ENCODE peak calls at places on chromosomes 1 and 21, in five cellular contexts. One of them, this sample, is unnamed.

GRCh38 chr1:27366113-27366410 is 699 bp downstream of the MAP3K6 start:
- DNase-seq in brain microvascular endothelial cell: peak
- DNase-seq in AG10803: peak
- DNase-seq in lung: peak
- DNase-seq in esophagus squamous epithelium: no peak
- DNase-seq in this sample: peak

GRCh38 chr21:46322351-46323226 is 1.1 kb downstream of the C21orf58 start:
- DNase-seq in brain microvascular endothelial cell: peak
- DNase-seq in AG10803: peak
- DNase-seq in lung: peak
- DNase-seq in esophagus squamous epithelium: no peak
- DNase-seq in this sample: peak

GRCh38 chr1:29283804-29284195 is 47.5 kb downstream of the PTPRU start:
- DNase-seq in brain microvascular endothelial cell: no peak
- DNase-seq in AG10803: no peak
- DNase-seq in lung: no peak
- DNase-seq in esophagus squamous epithelium: no peak
- DNase-seq in this sample: no peak

GRCh38 chr1:6948861-6949260 is 163.6 kb downstream of the CAMTA1 start:
- DNase-seq in brain microvascular endothelial cell: no peak
- DNase-seq in AG10803: no peak
- DNase-seq in lung: no peak
- DNase-seq in esophagus squamous epithelium: no peak
- DNase-seq in this sample: peak

GRCh38 chr1:218164930-218165686 is 120.0 kb upstream of the RRP15 start:
- DNase-seq in brain microvascular endothelial cell: no peak
- DNase-seq in AG10803: no peak
- DNase-seq in lung: no peak
- DNase-seq in esophagus squamous epithelium: no peak
- DNase-seq in this sample: no peak

GRCh38 chr1:22826630-22827580 is 116.3 kb downstream of the EPHB2 start:
- DNase-seq in brain microvascular endothelial cell: no peak
- DNase-seq in AG10803: no peak
- DNase-seq in lung: peak
- DNase-seq in esophagus squamous epithelium: no peak
- DNase-seq in this sample: no peak

GRCh38 chr1:1777510-1777909 is 760 bp downstream of the NADK start:
- DNase-seq in brain microvascular endothelial cell: no peak
- DNase-seq in AG10803: peak
- DNase-seq in lung: no peak
- DNase-seq in esophagus squamous epithelium: no peak
- DNase-seq in this sample: no peak

GRCh38 chr1:1067284-1068076 is 6.6 kb downstream of the RNF223 start:
- DNase-seq in brain microvascular endothelial cell: no peak
- DNase-seq in AG10803: no peak
- DNase-seq in lung: peak
- DNase-seq in esophagus squamous epithelium: no peak
- DNase-seq in this sample: no peak

GRCh38 chr1:209767105-209767504 is 11.3 kb downstream of the TRAF3IP3 start:
- DNase-seq in brain microvascular endothelial cell: no peak
- DNase-seq in AG10803: no peak
- DNase-seq in lung: no peak
- DNase-seq in esophagus squamous epithelium: no peak
- DNase-seq in this sample: no peak

GRCh38 chr21:40516336-40516735 is 330.6 kb downstream of the DSCAM start:
- DNase-seq in brain microvascular endothelial cell: no peak
- DNase-seq in AG10803: no peak
- DNase-seq in lung: no peak
- DNase-seq in esophagus squamous epithelium: no peak
- DNase-seq in this sample: no peak

GRCh38 chr1:94936861-94937620 is 10.1 kb upstream of the CNN3 start:
- DNase-seq in brain microvascular endothelial cell: no peak
- DNase-seq in AG10803: peak
- DNase-seq in lung: no peak
- DNase-seq in esophagus squamous epithelium: no peak
- DNase-seq in this sample: no peak

GRCh38 chr1:224707849-224708725 is 92.0 kb downstream of the CNIH3 start:
- DNase-seq in brain microvascular endothelial cell: peak
- DNase-seq in AG10803: peak
- DNase-seq in lung: no peak
- DNase-seq in esophagus squamous epithelium: no peak
- DNase-seq in this sample: peak

GRCh38 chr1:84668185-84668584 is 22.1 kb downstream of the SSX2IP start:
- DNase-seq in brain microvascular endothelial cell: no peak
- DNase-seq in AG10803: peak
- DNase-seq in lung: no peak
- DNase-seq in esophagus squamous epithelium: no peak
- DNase-seq in this sample: no peak

GRCh38 chr1:5480906-5481305 is 511.3 kb downstream of the NPHP4 start:
- DNase-seq in brain microvascular endothelial cell: no peak
- DNase-seq in AG10803: no peak
- DNase-seq in lung: no peak
- DNase-seq in esophagus squamous epithelium: no peak
- DNase-seq in this sample: no peak

GRCh38 chr1:90074555-90075315 is 79.8 kb downstream of the ZNF326 start:
- DNase-seq in brain microvascular endothelial cell: no peak
- DNase-seq in AG10803: peak
- DNase-seq in lung: no peak
- DNase-seq in esophagus squamous epithelium: no peak
- DNase-seq in this sample: no peak

GRCh38 chr1:210747890-210748289 is 386.1 kb downstream of the KCNH1 start:
- DNase-seq in brain microvascular endothelial cell: no peak
- DNase-seq in AG10803: no peak
- DNase-seq in lung: no peak
- DNase-seq in esophagus squamous epithelium: no peak
- DNase-seq in this sample: no peak

GRCh38 chr1:108200627-108201106 is 524 bp upstream of the SLC25A24 start:
- DNase-seq in brain microvascular endothelial cell: peak
- DNase-seq in AG10803: peak
- DNase-seq in lung: peak
- DNase-seq in esophagus squamous epithelium: no peak
- DNase-seq in this sample: peak

GRCh38 chr1:3795453-3796214 is 664 bp downstream of the LRRC47 start:
- DNase-seq in brain microvascular endothelial cell: no peak
- DNase-seq in AG10803: no peak
- DNase-seq in lung: no peak
- DNase-seq in esophagus squamous epithelium: no peak
- DNase-seq in this sample: no peak

GRCh38 chr1:59136541-59137335 is 160.2 kb upstream of the FGGY start:
- DNase-seq in brain microvascular endothelial cell: no peak
- DNase-seq in AG10803: peak
- DNase-seq in lung: no peak
- DNase-seq in esophagus squamous epithelium: no peak
- DNase-seq in this sample: no peak

GRCh38 chr1:231193710-231194340 is 32.0 kb downstream of the TRIM67 start:
- DNase-seq in brain microvascular endothelial cell: no peak
- DNase-seq in AG10803: no peak
- DNase-seq in lung: no peak
- DNase-seq in esophagus squamous epithelium: no peak
- DNase-seq in this sample: no peak

GRCh38 chr21:35199733-35200015 is 150.6 kb upstream of the RUNX1 start:
- DNase-seq in brain microvascular endothelial cell: no peak
- DNase-seq in AG10803: no peak
- DNase-seq in lung: no peak
- DNase-seq in esophagus squamous epithelium: no peak
- DNase-seq in this sample: no peak

GRCh38 chr1:54399765-54400164 is 6.4 kb downstream of the SSBP3 start:
- DNase-seq in brain microvascular endothelial cell: no peak
- DNase-seq in AG10803: no peak
- DNase-seq in lung: no peak
- DNase-seq in esophagus squamous epithelium: no peak
- DNase-seq in this sample: no peak
- TF ChIP-seq CTCF in brain microvascular endothelial cell: no peak
- TF ChIP-seq CTCF in AG10803: no peak
- TF ChIP-seq CTCF in lung: no peak
- TF ChIP-seq CTCF in esophagus squamous epithelium: no peak
- TF ChIP-seq CTCF in this sample: no peak

GRCh38 chr1:96236156-96236739 is 485.3 kb upstream of the PTBP2 start:
- DNase-seq in brain microvascular endothelial cell: peak
- DNase-seq in AG10803: peak
- DNase-seq in lung: no peak
- DNase-seq in esophagus squamous epithelium: no peak
- DNase-seq in this sample: peak
- TF ChIP-seq CTCF in brain microvascular endothelial cell: peak
- TF ChIP-seq CTCF in AG10803: peak
- TF ChIP-seq CTCF in lung: peak
- TF ChIP-seq CTCF in esophagus squamous epithelium: peak
- TF ChIP-seq CTCF in this sample: peak

DNA sequence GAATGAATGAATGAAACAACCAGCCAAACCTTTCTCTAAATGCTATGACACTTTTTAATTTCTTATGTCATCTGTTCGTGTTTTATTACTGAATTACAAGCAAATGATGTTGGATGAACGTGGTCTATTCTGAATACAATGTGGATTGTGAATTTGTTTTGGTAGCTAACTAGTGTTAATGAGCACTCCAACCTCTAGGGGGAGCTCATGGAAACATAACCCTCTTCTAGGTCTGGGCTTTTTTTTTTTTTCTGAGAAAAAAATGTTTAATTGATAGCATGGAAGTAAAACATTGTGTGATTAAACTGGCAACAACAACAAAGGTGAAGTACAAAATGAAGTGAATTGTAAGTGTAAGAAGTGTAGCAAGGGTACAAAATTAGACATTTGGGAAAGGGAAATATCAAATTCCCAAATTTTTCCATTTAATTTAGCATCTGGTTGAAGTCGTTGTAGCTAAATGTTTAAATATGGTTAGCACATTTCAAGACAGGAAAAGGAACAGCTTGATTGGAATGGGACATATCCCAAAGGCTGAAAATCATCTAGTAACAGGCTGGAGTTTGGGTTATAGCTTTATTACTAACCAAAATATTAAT is 42.6 kb upstream of the PTGS2 start:
- DNase-seq in brain microvascular endothelial cell: peak
- DNase-seq in AG10803: peak
- DNase-seq in lung: no peak
- DNase-seq in esophagus squamous epithelium: no peak
- DNase-seq in this sample: peak
- TF ChIP-seq CTCF in brain microvascular endothelial cell: peak
- TF ChIP-seq CTCF in AG10803: peak
- TF ChIP-seq CTCF in lung: peak
- TF ChIP-seq CTCF in esophagus squamous epithelium: peak
- TF ChIP-seq CTCF in this sample: peak

DNA sequence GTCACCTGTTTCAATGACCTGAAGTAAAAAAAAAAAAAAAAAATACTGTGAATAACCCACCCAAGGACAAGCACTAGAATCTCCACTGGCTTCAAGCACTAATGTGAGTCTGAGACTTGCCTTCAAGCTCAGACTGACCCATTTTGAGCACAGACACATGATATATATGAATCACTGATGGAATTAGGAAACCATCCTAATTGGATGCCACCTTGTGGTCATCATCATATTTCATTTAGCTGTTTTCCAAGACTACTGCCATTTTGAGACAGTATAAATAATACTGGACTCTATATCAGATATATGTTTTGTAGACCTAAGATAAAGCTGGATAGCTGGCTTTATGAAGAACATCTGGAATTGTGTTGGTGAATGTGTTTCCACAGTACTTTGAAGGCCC is 1232.0 kb downstream of the KCNT2 start:
- DNase-seq in brain microvascular endothelial cell: no peak
- DNase-seq in AG10803: no peak
- DNase-seq in lung: no peak
- DNase-seq in esophagus squamous epithelium: no peak
- DNase-seq in this sample: peak
- TF ChIP-seq CTCF in brain microvascular endothelial cell: no peak
- TF ChIP-seq CTCF in AG10803: no peak
- TF ChIP-seq CTCF in lung: no peak
- TF ChIP-seq CTCF in esophagus squamous epithelium: no peak
- TF ChIP-seq CTCF in this sample: peak

GRCh38 chr21:33313611-33314010 is 11.2 kb upstream of the IFNAR1 start:
- DNase-seq in brain microvascular endothelial cell: no peak
- DNase-seq in AG10803: no peak
- DNase-seq in lung: no peak
- DNase-seq in esophagus squamous epithelium: no peak
- DNase-seq in this sample: no peak

GRCh38 chr21:33309778-33310177 is 15.0 kb upstream of the IFNAR1 start:
- DNase-seq in brain microvascular endothelial cell: no peak
- DNase-seq in AG10803: no peak
- DNase-seq in lung: peak
- DNase-seq in esophagus squamous epithelium: no peak
- DNase-seq in this sample: no peak

GRCh38 chr21:33313183-33313582 is 11.6 kb upstream of the IFNAR1 start:
- DNase-seq in brain microvascular endothelial cell: no peak
- DNase-seq in AG10803: no peak
- DNase-seq in lung: no peak
- DNase-seq in esophagus squamous epithelium: no peak
- DNase-seq in this sample: no peak

GRCh38 chr21:33305344-33305671 is 19.5 kb upstream of the IFNAR1 start:
- DNase-seq in brain microvascular endothelial cell: no peak
- DNase-seq in AG10803: no peak
- DNase-seq in lung: no peak
- DNase-seq in esophagus squamous epithelium: no peak
- DNase-seq in this sample: no peak

DNA sequence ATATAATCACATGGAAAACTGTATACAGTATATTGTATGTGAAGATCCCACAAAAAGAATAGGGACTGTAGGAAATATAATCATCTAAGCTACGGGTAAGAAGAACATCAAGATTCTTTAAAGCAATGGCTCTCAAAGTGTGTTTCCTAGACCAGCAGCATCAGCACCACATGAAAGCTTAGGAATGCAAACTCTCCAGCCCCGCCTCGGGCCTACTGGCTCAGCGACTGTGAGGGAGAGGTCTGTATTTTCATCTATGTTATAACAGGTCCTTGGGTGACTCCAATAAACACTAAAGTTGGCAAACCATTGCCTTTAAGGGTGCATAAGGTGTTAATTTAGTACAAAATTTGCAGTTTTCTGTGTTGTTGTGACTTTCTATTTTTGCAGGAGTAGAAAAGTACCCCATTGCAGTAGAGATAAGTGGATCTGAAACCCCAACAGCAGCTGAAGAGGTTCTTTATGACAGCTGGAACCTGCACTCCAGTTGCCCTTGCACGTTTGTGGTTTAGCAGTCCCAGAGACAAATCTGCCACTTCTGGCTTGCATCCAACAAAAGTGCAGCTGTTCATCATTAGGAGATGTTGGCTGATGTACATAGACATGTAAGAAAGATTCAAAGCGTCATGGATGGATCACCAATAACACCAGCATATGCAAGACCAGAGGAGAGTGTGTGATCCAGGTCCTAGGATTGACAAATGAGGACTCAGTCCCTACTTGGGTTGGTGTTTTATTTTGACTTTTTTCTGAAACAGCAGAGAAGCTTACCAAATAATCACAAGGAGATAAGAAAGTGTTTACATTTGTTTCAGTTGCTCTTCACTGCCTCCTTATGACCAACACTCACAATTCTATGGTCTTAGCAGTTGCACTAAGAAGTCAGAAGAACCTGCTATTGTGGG is 15.9 kb upstream of the IFNAR1 start:
- DNase-seq in brain microvascular endothelial cell: no peak
- DNase-seq in AG10803: peak
- DNase-seq in lung: peak
- DNase-seq in esophagus squamous epithelium: no peak
- DNase-seq in this sample: no peak
- TF ChIP-seq CTCF in brain microvascular endothelial cell: no peak
- TF ChIP-seq CTCF in AG10803: no peak
- TF ChIP-seq CTCF in lung: no peak
- TF ChIP-seq CTCF in esophagus squamous epithelium: no peak
- TF ChIP-seq CTCF in this sample: peak

This sample was measured in HFFc6.